ENCODE peak calls at places on chromosomes 11 and 22, in eight cellular contexts. M is HT1080; D is stimulated activated CD8-positive, alpha-beta memory T cell treated with anti-CD3 and anti-CD28 coated beads, Interleukin-4, amount 100 ng/mL, for 1 hour; P is kidney glomerular epithelial cell; K is CD8-positive, alpha-beta T cell; J is NCI-H1092; X is NCI-H524; V is coronary artery. H is an unnamed sample.

GRCh38 chr11:115676206-115676605 is 172.0 kb upstream of the CADM1 start:
- DNase-seq in X (peak; percentile 77), M (no peak), J (peak; percentile 7), D (no peak), P (no peak), V (no peak), K (no peak), H (no peak)

GRCh38 chr11:120182790-120183491 is 27.9 kb upstream of the OAF start:
- DNase-seq in P (no peak), M (peak; percentile 32), X (peak; percentile 16), D (no peak), K (peak; percentile 34), V (peak; percentile 67), J (peak; percentile 40), H (no peak)

GRCh38 chr11:122757201-122757600 is 81.1 kb upstream of the CRTAM start:
- DNase-seq in K (no peak), V (no peak), X (no peak), D (no peak), M (no peak), J (no peak), P (no peak), H (no peak)

GRCh38 chr11:127805771-127806170 is 781.6 kb downstream of the ETS1 start:
- DNase-seq in J (no peak), M (no peak), D (no peak), V (no peak), X (peak; percentile 24), K (no peak), P (no peak), H (no peak)

GRCh38 chr22:27387561-27387960 is 414.0 kb downstream of the MN1 start:
- DNase-seq in J (no peak), X (no peak), D (no peak), P (no peak), V (peak; percentile 47), K (no peak), M (no peak), H (no peak)

GRCh38 chr11:104333977-104334376 is 170.0 kb upstream of the PDGFD start:
- DNase-seq in X (no peak), M (peak; percentile 50), P (no peak), D (no peak), J (no peak), V (no peak), K (no peak), H (no peak)

GRCh38 chr11:7905549-7905948 is 25.5 kb downstream of the OR10A6 start:
- DNase-seq in K (no peak), X (no peak), D (no peak), J (no peak), M (no peak), V (no peak), P (no peak), H (no peak)

GRCh38 chr11:77140231-77140959 is 12.3 kb downstream of the MYO7A start:
- DNase-seq in J (no peak), D (no peak), M (peak; percentile 27), V (no peak), X (peak; percentile 53), P (no peak), K (no peak), H (no peak)

GRCh38 chr11:109237636-109238035 is 184.4 kb upstream of the C11orf87 start:
- DNase-seq in D (no peak), K (no peak), X (no peak), P (no peak), M (no peak), J (no peak), V (no peak), H (no peak)

GRCh38 chr11:393219-394033 is 583 bp upstream of the PKP3 start:
- DNase-seq in M (peak; percentile 78), D (no peak), J (no peak), V (no peak), P (peak; percentile 53), X (no peak), K (no peak), H (no peak)

GRCh38 chr11:47257518-47258316 is at the start of gene NR1H3:
- DNase-seq in P (peak; percentile 26), J (no peak), V (peak; percentile 88), D (no peak), X (peak; percentile 26), M (peak; percentile 68), K (no peak), H (no peak)

GRCh38 chr11:35491231-35491871 is 34.1 kb downstream of the PAMR1 start:
- DNase-seq in M (peak; percentile 27), V (no peak), K (no peak), J (no peak), X (no peak), D (no peak), P (peak; percentile 75), H (no peak)

GRCh38 chr11:126185200-126186030 is 26.0 kb downstream of the RPUSD4 start:
- DNase-seq in P (no peak), M (no peak), J (no peak), V (no peak), K (no peak), X (no peak), D (no peak), H (no peak)

GRCh38 chr11:2213384-2213842 is 41.8 kb upstream of the TH start:
- DNase-seq in P (no peak), J (no peak), M (no peak), V (peak; percentile 62), K (peak; percentile 68), D (no peak), X (no peak), H (peak; percentile 45)

GRCh38 chr11:109870313-109870712 is 222.9 kb upstream of the ZC3H12C start:
- DNase-seq in V (no peak), P (no peak), M (no peak), J (no peak), X (no peak), D (no peak), K (no peak), H (no peak)

GRCh38 chr11:124759268-124760204 is 2.6 kb downstream of the ESAM start:
- DNase-seq in V (peak; percentile 75), J (no peak), D (no peak), X (no peak), M (no peak), K (no peak), P (no peak), H (no peak)

GRCh38 chr11:68354181-68354872 is 41.9 kb downstream of the LRP5 start:
- DNase-seq in J (no peak), V (peak; percentile 96), P (peak; percentile 12), X (no peak), K (no peak), D (no peak), M (peak; percentile 90), H (no peak)

GRCh38 chr11:68724293-68724692 is 27.0 kb downstream of the TESMIN start:
- DNase-seq in X (peak; percentile 58), D (no peak), P (no peak), J (no peak), M (no peak), V (peak; percentile 36), K (no peak), H (no peak)

GRCh38 chr22:28006271-28006670 is 87.2 kb upstream of the PITPNB start:
- DNase-seq in D (no peak), V (no peak), M (no peak), P (no peak), J (no peak), K (no peak), X (no peak), H (no peak)

GRCh38 chr22:46250783-46251125 is 661 bp upstream of the CDPF1 start:
- DNase-seq in M (no peak), D (no peak), X (no peak), K (no peak), P (no peak), V (no peak), J (no peak), H (no peak)

GRCh38 chr11:24965780-24966179 is 468.9 kb downstream of the LUZP2 start:
- DNase-seq in P (no peak), D (no peak), X (no peak), M (no peak), J (no peak), K (no peak), V (no peak), H (no peak)

GRCh38 chr11:119263352-119263940 is 53.5 kb downstream of the MCAM start:
- DNase-seq in X (no peak), V (no peak), J (no peak), M (no peak), P (peak; percentile 24), D (no peak), K (no peak), H (no peak)

GRCh38 chr11:64247729-64248531 is 1.2 kb upstream of the PPP1R14B start:
- DNase-seq in K (no peak), P (no peak), V (no peak), D (no peak), M (no peak), X (no peak), J (no peak), H (no peak)

GRCh38 chr22:23008887-23009286 is 61.4 kb upstream of the GNAZ start:
- DNase-seq in P (peak; percentile 1), M (no peak), D (no peak), K (no peak), J (no peak), X (no peak), V (no peak), H (no peak)

GRCh38 chr11:74325649-74326645 is 14.5 kb upstream of the P4HA3 start:
- DNase-seq in J (peak; percentile 86), X (peak; percentile 98), P (no peak), V (peak; percentile 92), D (no peak), K (no peak), M (no peak), H (no peak)

GRCh38 chr22:38081636-38081940 is 2.4 kb downstream of the SLC16A8 start:
- DNase-seq in V (no peak), P (no peak), D (no peak), X (no peak), J (no peak), K (no peak), M (no peak), H (no peak)

GRCh38 chr11:114896594-114896993 is 218.3 kb downstream of the NXPE2 start:
- DNase-seq in K (no peak), X (no peak), J (no peak), M (peak; percentile 6), P (no peak), V (no peak), D (no peak), H (no peak)

H was measured in DMS153.